ENCODE peak calls at places on chromosomes 3 and 15, in ten cellular contexts. S is stomach, D is Panc1, W is transverse colon, U is HL-60, O is H1, T is endothelial cell of umbilical vein, R is sigmoid colon, C is esophagus muscularis mucosa, M is breast epithelium. I is an unnamed sample.
A peak's percentile ranks its signal among the peaks of the same experiment; 100 is the strongest.

GRCh38 chr3:146972726-146973125 is 367.6 kb upstream of the PLSCR5 start:
- DNase-seq in S (no peak), D (no peak), W (no peak), U (no peak), O (no peak), T (no peak), R (no peak), C (no peak), M (no peak), I (no peak)

GRCh38 chr15:48177383-48177874 is 666 bp downstream of the MYEF2 start:
- DNase-seq in S (no peak), D (no peak), W (no peak), U (no peak), O (no peak), T (peak; percentile 83), R (no peak), C (no peak), M (no peak), I (no peak)

GRCh38 chr15:99454941-99455795 is 110.6 kb upstream of the MEF2A start:
- DNase-seq in S (peak; percentile 89), D (no peak), W (peak; percentile 50), U (no peak), O (no peak), T (peak; percentile 97), R (peak; percentile 89), C (peak; percentile 96), M (peak; percentile 68), I (no peak)

GRCh38 chr3:112759681-112760080 is 87.0 kb downstream of the CD200R1L start:
- DNase-seq in S (no peak), D (no peak), W (no peak), U (no peak), O (no peak), T (no peak), R (no peak), C (no peak), M (no peak), I (no peak)

GRCh38 chr3:121545049-121545563 is 682 bp downstream of the POLQ start:
- DNase-seq in S (no peak), D (no peak), W (no peak), U (no peak), O (no peak), T (no peak), R (no peak), C (no peak), M (no peak), I (no peak)

GRCh38 chr3:123637131-123637530 is 52.3 kb upstream of the HACD2 start:
- DNase-seq in S (no peak), D (no peak), W (no peak), U (no peak), O (peak; percentile 19), T (no peak), R (peak; percentile 50), C (no peak), M (no peak), I (no peak)

GRCh38 chr15:29612096-29612495 is 210.2 kb downstream of the TJP1 start:
- DNase-seq in S (no peak), D (no peak), W (no peak), U (no peak), O (peak; percentile 33), T (peak; percentile 9), R (no peak), C (no peak), M (no peak), I (no peak)

GRCh38 chr15:41511331-41512077 is 2.1 kb downstream of the LTK start:
- DNase-seq in S (peak; percentile 60), D (no peak), W (peak; percentile 60), U (no peak), O (no peak), T (no peak), R (no peak), C (no peak), M (no peak), I (no peak)

GRCh38 chr3:17041009-17041408 is 156.3 kb downstream of the PLCL2 start:
- DNase-seq in S (no peak), D (no peak), W (no peak), U (no peak), O (no peak), T (no peak), R (no peak), C (no peak), M (no peak), I (no peak)

DNA sequence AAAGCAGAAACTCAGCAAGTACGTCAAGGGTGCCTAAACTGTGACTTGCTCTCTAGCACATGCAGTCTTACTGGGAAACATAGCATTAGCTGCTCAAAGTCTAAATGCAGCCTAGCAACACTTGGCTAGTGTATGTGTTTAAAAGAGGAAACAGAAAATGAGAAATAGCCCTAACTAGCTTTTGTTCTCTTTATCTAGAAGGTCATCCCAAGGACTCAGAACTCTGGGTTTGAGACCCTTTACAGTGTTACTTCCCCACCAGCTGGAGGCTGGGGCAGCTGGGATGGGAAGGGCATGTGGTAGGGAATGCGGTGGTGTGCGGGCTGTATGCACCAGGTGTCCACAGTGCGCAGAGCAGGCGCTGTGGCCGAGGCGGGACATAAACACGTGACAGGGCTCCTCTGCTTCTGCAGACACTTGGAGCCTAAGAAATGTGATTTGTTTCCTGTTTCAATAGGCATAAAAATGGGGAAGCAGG is 13.3 kb downstream of the ETV5 start:
- DNase-seq in S (peak; percentile 39), D (no peak), W (no peak), U (no peak), O (no peak), T (no peak), R (no peak), C (no peak), M (no peak), I (no peak)
- TF ChIP-seq POLR2AphosphoS5 in S (no peak), D (no peak), W (no peak), U (peak; percentile 80), O (no peak), T (no peak), R (no peak), C (no peak), M (no peak), I (no peak)

DNA sequence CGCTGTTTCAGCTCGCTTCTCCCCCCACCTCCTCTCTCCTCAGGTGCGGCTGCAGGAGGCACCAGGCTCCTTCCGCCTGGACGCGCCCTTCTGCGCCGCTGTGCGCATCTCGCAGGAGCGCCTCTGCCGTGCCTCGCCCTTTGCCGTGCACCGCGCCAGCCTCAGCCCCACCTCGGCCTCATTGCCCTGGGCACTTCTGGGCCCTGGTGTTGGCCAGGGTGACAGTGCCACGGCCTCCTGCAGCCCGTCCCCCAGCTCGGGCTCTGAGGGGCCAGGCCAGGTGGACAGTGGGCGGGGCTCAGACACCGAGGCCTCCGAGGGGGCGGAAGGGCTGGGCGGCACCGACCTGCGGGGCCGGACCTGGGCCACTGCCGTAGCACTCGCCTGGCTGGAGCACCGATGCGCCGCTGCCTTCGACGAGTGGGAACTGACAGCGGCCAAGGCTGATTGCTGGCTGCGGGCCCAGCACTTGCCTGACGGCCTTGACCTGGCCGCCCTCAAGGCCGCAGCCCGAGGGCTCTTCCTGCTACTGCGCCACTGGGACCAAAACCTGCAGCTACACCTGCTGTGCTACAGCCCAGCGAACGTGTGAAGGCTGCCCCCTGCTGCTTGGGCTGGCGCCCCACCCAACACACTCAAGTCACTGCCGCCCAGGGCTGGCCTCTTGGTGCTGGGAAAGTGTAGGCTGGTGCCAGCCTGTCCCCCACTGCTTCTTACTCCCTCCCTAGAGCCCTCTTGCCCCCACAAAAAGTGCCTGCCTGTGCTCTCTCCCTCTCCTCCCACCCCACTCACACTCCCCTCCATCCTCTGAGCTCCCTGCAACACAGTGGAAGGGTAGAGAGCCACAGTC is 7.1 kb downstream of the ALG3 start:
- DNase-seq in S (peak; percentile 76), D (no peak), W (peak; percentile 76), U (no peak), O (no peak), T (peak; percentile 48), R (no peak), C (no peak), M (no peak), I (no peak)
- TF ChIP-seq POLR2AphosphoS5 in S (no peak), D (peak; percentile 45), W (peak; percentile 8), U (peak; percentile 39), O (peak; percentile 23), T (no peak), R (no peak), C (no peak), M (peak; percentile 19), I (no peak)

GRCh38 chr3:93910085-93910484 is 63.6 kb downstream of the PROS1 start:
- DNase-seq in S (no peak), D (no peak), W (no peak), U (no peak), O (no peak), T (no peak), R (no peak), C (no peak), M (no peak), I (no peak)
- TF ChIP-seq POLR2AphosphoS5 in S (no peak), D (no peak), W (peak; percentile 72), U (no peak), O (no peak), T (no peak), R (peak; percentile 61), C (no peak), M (no peak), I (no peak)

GRCh38 chr3:149551500-149551899 is 77.0 kb downstream of the TM4SF4 start:
- DNase-seq in S (no peak), D (no peak), W (no peak), U (no peak), O (no peak), T (no peak), R (no peak), C (no peak), M (no peak), I (no peak)

GRCh38 chr3:149547413-149547812 is 72.9 kb downstream of the TM4SF4 start:
- DNase-seq in S (no peak), D (no peak), W (peak; percentile 57), U (no peak), O (no peak), T (no peak), R (peak; percentile 93), C (peak; percentile 93), M (peak; percentile 61), I (no peak)

GRCh38 chr3:149548729-149549065 is 74.2 kb downstream of the TM4SF4 start:
- DNase-seq in S (no peak), D (no peak), W (no peak), U (no peak), O (no peak), T (no peak), R (no peak), C (no peak), M (no peak), I (no peak)

GRCh38 chr3:149552700-149553099 is 78.2 kb downstream of the TM4SF4 start:
- DNase-seq in S (no peak), D (no peak), W (no peak), U (no peak), O (no peak), T (no peak), R (no peak), C (no peak), M (no peak), I (no peak)

DNA sequence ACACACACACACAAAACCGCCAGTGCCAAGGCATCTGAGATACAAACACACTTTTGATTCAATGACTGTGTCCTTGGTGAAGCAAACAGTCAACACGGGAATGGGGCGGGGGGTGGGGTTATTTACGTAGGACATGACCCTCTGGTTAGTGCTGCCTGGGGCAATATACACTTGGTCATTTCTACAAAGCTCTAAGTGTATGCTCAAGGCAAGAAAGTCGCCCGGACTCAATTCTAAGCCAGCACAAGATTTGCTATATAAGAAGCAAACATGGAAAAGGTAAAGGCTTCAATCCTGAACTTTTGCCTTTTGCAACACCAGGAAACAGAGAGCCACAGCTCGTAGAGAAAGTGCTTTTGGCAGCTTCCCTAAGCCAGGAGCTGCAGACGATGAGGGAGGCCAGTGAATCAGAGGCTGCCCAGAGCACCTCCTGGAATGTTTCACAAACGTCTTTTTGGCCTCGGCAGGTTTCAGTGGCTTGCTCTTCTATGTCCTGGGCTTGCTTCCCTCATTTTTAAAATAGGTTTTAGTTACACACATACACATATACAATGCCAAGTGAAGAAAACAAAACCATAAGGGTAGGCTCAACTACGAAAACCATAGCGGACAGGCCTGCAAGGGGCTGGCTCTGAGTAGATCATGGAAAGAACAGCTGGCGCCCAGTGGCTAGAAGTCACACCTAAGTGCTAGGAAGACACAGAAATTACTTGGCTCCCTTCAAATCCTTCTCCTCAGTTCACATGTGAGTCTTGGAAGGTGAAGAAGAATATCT is 73.6 kb downstream of the TM4SF4 start:
- DNase-seq in S (peak; percentile 58), D (peak; percentile 67), W (peak; percentile 51), U (no peak), O (no peak), T (no peak), R (peak; percentile 94), C (peak; percentile 93), M (peak; percentile 64), I (no peak)
- TF ChIP-seq POLR2AphosphoS5 in S (peak; percentile 56), D (peak; percentile 48), W (peak; percentile 82), U (no peak), O (no peak), T (no peak), R (peak; percentile 96), C (peak; percentile 83), M (peak; percentile 22), I (no peak)

I was measured in GM12892.